ENCODE peak calls at places on chromosomes 13 and 19, in five cellular contexts. A is IMR-90, V is endodermal cell, F is left ventricle myocardium inferior, L is AG04450. E is an unnamed sample.

GRCh38 chr19:17254636-17255035 is 8.9 kb upstream of the NR2F6 start:
- DNase-seq in A (no peak), V (no peak), F (no peak), L (no peak), E (no peak)

GRCh38 chr19:58476498-58477015 is 405 bp downstream of the ZNF446 start:
- DNase-seq in A (no peak), V (no peak), F (no peak), L (no peak), E (no peak)

GRCh38 chr19:35554076-35554475 is 8.7 kb downstream of the TMEM147 start:
- DNase-seq in A (no peak), V (no peak), F (no peak), L (no peak), E (no peak)

GRCh38 chr13:73844986-73845385 is 289.2 kb downstream of the KLF12 start:
- DNase-seq in A (peak), V (no peak), F (no peak), L (no peak), E (no peak)

GRCh38 chr19:50490411-50490811 is 13.8 kb upstream of the GARIN5A start:
- DNase-seq in A (no peak), V (peak), F (no peak), L (no peak), E (no peak)

GRCh38 chr19:670609-671075 is 5.5 kb upstream of the FSTL3 start:
- DNase-seq in A (no peak), V (peak), F (no peak), L (no peak), E (no peak)

GRCh38 chr13:63625869-63626268 is 2210.2 kb upstream of the PCDH20 start:
- DNase-seq in A (peak), V (no peak), F (no peak), L (no peak), E (no peak)

GRCh38 chr19:17260842-17261325 is 3.7 kb downstream of the USHBP1 start:
- DNase-seq in A (peak), V (peak), F (peak), L (no peak), E (peak)

GRCh38 chr19:55657004-55657747 is 2.3 kb downstream of the U2AF2 start:
- DNase-seq in A (no peak), V (no peak), F (no peak), L (no peak), E (no peak)

GRCh38 chr19:13042443-13043130 is 47.3 kb downstream of the NFIX start:
- DNase-seq in A (peak), V (no peak), F (no peak), L (no peak), E (no peak)

GRCh38 chr19:2984196-2984490 is 6.8 kb downstream of the TLE6 start:
- DNase-seq in A (no peak), V (peak), F (no peak), L (no peak), E (peak)

GRCh38 chr13:51795419-51795818 is 8.5 kb downstream of the DHRS12 start:
- DNase-seq in A (no peak), V (peak), F (no peak), L (no peak), E (no peak)

GRCh38 chr13:109816112-109816978 is 30.0 kb upstream of the IRS2 start:
- DNase-seq in A (no peak), V (no peak), F (no peak), L (no peak), E (no peak)

GRCh38 chr13:33487575-33488243 is 202.2 kb upstream of the STARD13 start:
- DNase-seq in A (peak), V (peak), F (no peak), L (no peak), E (peak)

GRCh38 chr19:40539070-40539469 is 37.6 kb upstream of the SHKBP1 start:
- DNase-seq in A (no peak), V (no peak), F (no peak), L (no peak), E (no peak)

GRCh38 chr19:13437919-13438618 is 68.2 kb downstream of the CACNA1A start:
- DNase-seq in A (no peak), V (no peak), F (no peak), L (no peak), E (no peak)

GRCh38 chr19:34556500-34556899 is 74.9 kb downstream of the WTIP start:
- DNase-seq in A (no peak), V (peak), F (no peak), L (no peak), E (no peak)

GRCh38 chr13:33057019-33057785 is 41.0 kb downstream of the KL start:
- DNase-seq in A (peak), V (peak), F (no peak), L (no peak), E (peak)

GRCh38 chr13:78201411-78201810 is 282.8 kb upstream of the EDNRB start:
- DNase-seq in A (no peak), V (no peak), F (no peak), L (no peak), E (peak)

GRCh38 chr19:28130066-28130511 is 1082.9 kb downstream of the UQCRFS1 start:
- DNase-seq in A (no peak), V (no peak), F (no peak), L (no peak), E (no peak)

GRCh38 chr19:13091400-13092161 is 11.1 kb downstream of the LYL1 start:
- DNase-seq in A (peak), V (peak), F (peak), L (no peak), E (no peak)

GRCh38 chr19:3343619-3344502 is 22.5 kb upstream of the NFIC start:
- DNase-seq in A (peak), V (peak), F (peak), L (no peak), E (peak)

GRCh38 chr13:24005711-24006281 is 108.5 kb upstream of the C1QTNF9B start:
- DNase-seq in A (no peak), V (no peak), F (no peak), L (no peak), E (peak)

GRCh38 chr19:51025401-51025800 is 1.0 kb downstream of the KLK11 start:
- DNase-seq in A (no peak), V (no peak), F (no peak), L (no peak), E (no peak)

GRCh38 chr19:11067356-11068113 is 21.7 kb upstream of the LDLR start:
- DNase-seq in A (peak), V (no peak), F (no peak), L (no peak), E (no peak)

GRCh38 chr13:38900188-38900587 is 90.4 kb downstream of the STOML3 start:
- DNase-seq in A (no peak), V (peak), F (no peak), L (no peak), E (no peak)

GRCh38 chr19:41089955-41090354 is 1.7 kb downstream of the CYP2A13 start:
- DNase-seq in A (no peak), V (peak), F (no peak), L (no peak), E (no peak)

GRCh38 chr19:30046522-30046921 is 104.5 kb downstream of the URI1 start:
- DNase-seq in A (peak), V (peak), F (no peak), L (no peak), E (peak)

GRCh38 chr19:30604657-30605056 is 232.5 kb downstream of the ZNF536 start:
- DNase-seq in A (no peak), V (no peak), F (no peak), L (no peak), E (no peak)

GRCh38 chr13:100650321-100650720 is 24.3 kb downstream of the TMTC4 start:
- DNase-seq in A (no peak), V (peak), F (no peak), L (no peak), E (no peak)

GRCh38 chr13:36193151-36193855 is 21.1 kb downstream of the SOHLH2 start:
- DNase-seq in A (no peak), V (no peak), F (no peak), L (no peak), E (no peak)

GRCh38 chr13:95603887-95604533 is 40.5 kb downstream of the DZIP1 start:
- DNase-seq in A (no peak), V (no peak), F (no peak), L (no peak), E (no peak)

GRCh38 chr19:37982655-37983054 is 75.6 kb downstream of the SIPA1L3 start:
- DNase-seq in A (no peak), V (no peak), F (no peak), L (no peak), E (no peak)

GRCh38 chr13:85896516-85897450 is 97.6 kb upstream of the SLITRK6 start:
- DNase-seq in A (peak), V (peak), F (no peak), L (no peak), E (no peak)

GRCh38 chr13:100442095-100442832 is 146.3 kb downstream of the GGACT start:
- DNase-seq in A (no peak), V (no peak), F (no peak), L (no peak), E (no peak)

GRCh38 chr19:7921955-7922840 is 2.1 kb downstream of the SNAPC2 start:
- DNase-seq in A (no peak), V (no peak), F (no peak), L (no peak), E (no peak)
- TF ChIP-seq CTCF in A (no peak), V (peak), F (no peak), L (no peak), E (no peak)

GRCh38 chr13:30892966-30893365 is 13.1 kb upstream of the MEDAG start:
- DNase-seq in A (peak), V (peak), F (no peak), L (no peak), E (no peak)
- TF ChIP-seq CTCF in A (peak), V (peak), F (peak), L (peak), E (peak)

DNA sequence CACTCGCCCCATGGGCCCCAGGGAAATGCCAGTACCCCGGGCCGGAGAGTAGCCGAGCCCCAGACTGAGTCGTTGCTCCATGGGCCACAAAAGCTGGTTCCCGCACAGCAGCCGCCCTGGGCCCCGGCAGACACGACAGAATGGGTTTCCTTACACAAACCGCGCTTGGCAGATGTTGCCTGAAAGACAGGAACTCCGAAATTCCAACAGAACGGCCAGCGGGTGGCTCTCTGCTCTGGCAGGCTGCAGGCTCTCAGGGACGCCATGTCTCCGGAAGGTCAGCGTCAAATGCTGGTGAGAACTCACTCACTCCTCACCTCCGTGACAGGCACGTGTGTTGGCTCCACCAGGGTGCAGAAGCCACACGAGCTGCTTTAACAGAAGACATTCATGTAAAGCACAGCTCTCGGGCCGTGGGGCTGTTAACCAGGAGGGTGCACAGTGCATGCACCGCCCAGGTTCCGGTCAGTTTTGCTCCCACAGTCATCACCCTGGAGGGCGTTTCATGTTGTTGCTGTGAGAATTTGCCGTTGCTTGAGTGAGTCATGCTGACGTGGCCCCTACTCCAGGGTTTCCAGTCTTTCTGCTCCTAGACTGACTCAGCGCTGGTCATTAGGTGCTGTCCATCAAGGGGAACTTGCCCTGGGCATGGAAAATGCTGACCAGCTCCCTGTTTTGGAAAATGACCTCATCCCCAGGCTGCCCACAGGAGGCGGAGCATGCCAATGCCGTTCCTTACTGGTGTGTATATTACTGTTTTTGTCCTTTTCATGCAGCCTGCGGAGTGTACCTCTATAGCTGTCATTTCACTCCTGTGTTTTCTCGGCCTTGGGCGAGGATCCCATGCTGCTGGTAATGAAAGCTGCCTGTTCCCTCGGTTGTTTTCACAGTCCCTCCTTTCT is 44.8 kb downstream of the ANKRD10 start:
- DNase-seq in A (peak), V (peak), F (peak), L (peak), E (no peak)
- TF ChIP-seq CTCF in A (no peak), V (no peak), F (peak), L (no peak), E (no peak)

GRCh38 chr19:42831221-42832019 is 48.1 kb downstream of the PSG1 start:
- DNase-seq in A (no peak), V (no peak), F (no peak), L (no peak), E (no peak)
- TF ChIP-seq CTCF in A (no peak), V (no peak), F (no peak), L (no peak), E (no peak)

GRCh38 chr19:1944088-1944915 is 3.3 kb downstream of the CSNK1G2 start:
- DNase-seq in A (no peak), V (no peak), F (no peak), L (no peak), E (no peak)

GRCh38 chr19:1942934-1943555 is 2.1 kb downstream of the CSNK1G2 start:
- DNase-seq in A (no peak), V (no peak), F (no peak), L (no peak), E (no peak)

GRCh38 chr19:1942078-1942933 is 1.3 kb downstream of the CSNK1G2 start:
- DNase-seq in A (peak), V (peak), F (peak), L (no peak), E (peak)

GRCh38 chr19:1943661-1944087 is 2.7 kb downstream of the CSNK1G2 start:
- DNase-seq in A (no peak), V (no peak), F (no peak), L (no peak), E (no peak)

GRCh38 chr19:1941146-1942077 is at the start of gene CSNK1G2:
- DNase-seq in A (no peak), V (no peak), F (no peak), L (no peak), E (no peak)
- TF ChIP-seq CTCF in A (peak), V (no peak), F (peak), L (no peak), E (peak)

DNA sequence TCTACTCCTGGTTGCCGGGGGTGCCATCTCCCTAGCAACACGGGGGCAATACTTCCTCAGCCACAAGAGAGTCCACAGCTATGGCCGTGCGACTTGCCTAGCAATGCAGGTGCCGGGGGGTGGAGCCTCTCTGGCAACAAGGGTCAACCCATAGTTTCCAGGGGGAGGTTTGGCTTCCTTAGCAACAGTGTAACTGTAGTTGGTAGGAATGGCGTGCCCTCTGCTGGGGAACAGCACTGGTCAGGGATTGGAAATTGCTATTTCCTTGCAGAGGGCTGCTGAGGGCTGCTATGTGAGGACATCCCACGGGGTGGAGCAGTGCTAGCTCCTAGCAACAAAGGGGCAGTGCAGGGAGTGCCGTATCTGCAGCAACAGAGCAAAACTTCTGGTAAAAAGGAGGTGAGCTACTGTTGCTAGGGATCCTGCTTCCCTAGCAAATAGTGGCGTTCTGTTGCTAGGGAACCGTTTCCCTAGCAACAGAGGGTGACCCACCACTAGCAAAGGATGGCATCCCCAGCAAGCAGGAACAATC is 7.0 kb upstream of the TMC4 start:
- DNase-seq in A (peak), V (peak), F (no peak), L (no peak), E (no peak)
- TF ChIP-seq CTCF in A (peak), V (peak), F (peak), L (peak), E (no peak)

E was measured in GM13977.